ENCODE peak calls at places on chromosomes 13 and 19, in five cellular contexts. L is uterus; O is H9; F is cardiac muscle cell; E is CD8-positive, alpha-beta T cell. B is an unnamed sample.

GRCh38 chr19:14318873-14319272 is 62.4 kb upstream of the ADGRE5 start:
- DNase-seq in O (peak; percentile 76), F (peak; percentile 60), E (no peak), L (no peak), B (peak; percentile 50)

GRCh38 chr19:6743071-6743470 is 3.6 kb downstream of the TRIP10 start:
- DNase-seq in E (no peak), F (no peak), L (no peak), O (no peak), B (no peak)

GRCh38 chr13:67052550-67053237 is 177.4 kb downstream of the PCDH9 start:
- DNase-seq in L (no peak), F (peak; percentile 6), E (no peak), O (no peak), B (no peak)

GRCh38 chr19:5592531-5592930 is 24.8 kb upstream of the TINCR start:
- DNase-seq in O (no peak), E (no peak), L (no peak), F (no peak), B (no peak)

GRCh38 chr13:36362251-36362650 is 16.1 kb upstream of the SPART start:
- DNase-seq in L (no peak), F (no peak), O (no peak), E (no peak), B (no peak)

GRCh38 chr13:42181381-42181953 is 90.5 kb upstream of the AKAP11 start:
- DNase-seq in F (peak; percentile 1), E (no peak), O (no peak), L (no peak), B (no peak)

GRCh38 chr13:67119481-67119883 is 110.7 kb downstream of the PCDH9 start:
- DNase-seq in E (no peak), O (no peak), L (no peak), F (no peak), B (no peak)

GRCh38 chr19:51573331-51573730 is 2.2 kb downstream of the ZNF175 start:
- DNase-seq in L (no peak), O (no peak), E (no peak), F (no peak), B (no peak)

GRCh38 chr13:31111136-31111535 is 50.6 kb downstream of the HSPH1 start:
- DNase-seq in F (no peak), E (no peak), L (no peak), O (no peak), B (no peak)

GRCh38 chr13:59452189-59452588 is 711.5 kb downstream of the DIAPH3 start:
- DNase-seq in E (no peak), L (no peak), O (no peak), F (no peak), B (peak; percentile 37)

GRCh38 chr19:1469936-1470863 is 8.8 kb downstream of the C19orf25 start:
- DNase-seq in E (peak; percentile 76), F (peak; percentile 48), O (peak; percentile 79), L (no peak), B (peak; percentile 93)

GRCh38 chr13:106847049-106847448 is 279.1 kb upstream of the ARGLU1 start:
- DNase-seq in O (no peak), L (no peak), E (no peak), F (no peak), B (no peak)

GRCh38 chr13:23159205-23159586 is 21.6 kb upstream of the SGCG start:
- DNase-seq in E (no peak), O (peak; percentile 76), L (no peak), F (peak; percentile 66), B (peak; percentile 23)

GRCh38 chr19:17830567-17831418 is 9.5 kb upstream of the INSL3 start:
- DNase-seq in O (peak; percentile 97), L (peak; percentile 55), F (peak; percentile 86), E (peak; percentile 33), B (peak; percentile 82)

GRCh38 chr13:52862358-52863206 is 14.1 kb upstream of the PCDH8 start:
- DNase-seq in L (no peak), E (no peak), O (peak; percentile 72), F (peak; percentile 42), B (no peak)

GRCh38 chr19:19386373-19386869 is 19.1 kb upstream of the GATAD2A start:
- DNase-seq in F (no peak), L (no peak), O (no peak), E (peak; percentile 22), B (no peak)

GRCh38 chr13:28564030-28564429 is 69.1 kb upstream of the FLT1 start:
- DNase-seq in L (no peak), O (no peak), F (no peak), E (no peak), B (no peak)

GRCh38 chr19:7658219-7658686 is 10.6 kb upstream of the RETN start:
- DNase-seq in F (no peak), L (no peak), O (no peak), E (peak; percentile 30), B (no peak)

GRCh38 chr13:79525458-79525857 is 44.5 kb downstream of the NDFIP2 start:
- DNase-seq in E (no peak), O (no peak), L (no peak), F (no peak), B (no peak)

GRCh38 chr19:50204811-50205675 is 1.6 kb downstream of the MYH14 start:
- DNase-seq in E (no peak), O (peak; percentile 96), L (no peak), F (peak; percentile 52), B (no peak)

GRCh38 chr13:49859568-49859967 is 67.1 kb upstream of the KPNA3 start:
- DNase-seq in O (no peak), E (no peak), F (no peak), L (no peak), B (no peak)

GRCh38 chr13:72622546-72622945 is 104.9 kb downstream of the MZT1 start:
- DNase-seq in F (no peak), E (no peak), L (no peak), O (no peak), B (no peak)

GRCh38 chr13:39876258-39876657 is 220.8 kb downstream of the COG6 start:
- DNase-seq in F (no peak), E (no peak), O (no peak), L (peak; percentile 32), B (no peak)

GRCh38 chr13:47294691-47295090 is 397.8 kb upstream of the HTR2A start:
- DNase-seq in O (no peak), L (no peak), F (no peak), E (no peak), B (no peak)

GRCh38 chr19:56663931-56664500 is 7.5 kb downstream of the ZNF835 start:
- DNase-seq in L (no peak), O (no peak), E (no peak), F (no peak), B (no peak)

GRCh38 chr19:2627855-2628254 is 74.6 kb downstream of the GNG7 start:
- DNase-seq in E (no peak), F (no peak), L (no peak), O (no peak), B (no peak)

GRCh38 chr13:113528798-113529180 is 38.3 kb upstream of the DCUN1D2 start:
- DNase-seq in O (no peak), F (peak; percentile 67), E (no peak), L (no peak), B (peak; percentile 7)

GRCh38 chr13:91045351-91046034 is 302.0 kb upstream of the MIR17HG start:
- DNase-seq in L (no peak), F (peak; percentile 16), E (no peak), O (no peak), B (peak; percentile 30)

GRCh38 chr13:75186384-75186783 is 295.6 kb downstream of the TBC1D4 start:
- DNase-seq in F (no peak), L (no peak), O (no peak), E (no peak), B (no peak)

GRCh38 chr13:75458696-75459422 is 23.1 kb downstream of the TBC1D4 start:
- DNase-seq in O (peak; percentile 50), E (no peak), L (no peak), F (no peak), B (no peak)

GRCh38 chr13:28755546-28755870 is 36.7 kb upstream of the SLC46A3 start:
- DNase-seq in O (no peak), E (no peak), F (no peak), L (no peak), B (no peak)

GRCh38 chr19:7771072-7771471 is 8.0 kb downstream of the CLEC4M start:
- DNase-seq in O (no peak), E (no peak), F (no peak), L (no peak), B (no peak)

GRCh38 chr19:3407556-3408516 is 41.5 kb downstream of the NFIC start:
- DNase-seq in L (peak; percentile 65), E (no peak), O (no peak), F (no peak), B (no peak)

DNA sequence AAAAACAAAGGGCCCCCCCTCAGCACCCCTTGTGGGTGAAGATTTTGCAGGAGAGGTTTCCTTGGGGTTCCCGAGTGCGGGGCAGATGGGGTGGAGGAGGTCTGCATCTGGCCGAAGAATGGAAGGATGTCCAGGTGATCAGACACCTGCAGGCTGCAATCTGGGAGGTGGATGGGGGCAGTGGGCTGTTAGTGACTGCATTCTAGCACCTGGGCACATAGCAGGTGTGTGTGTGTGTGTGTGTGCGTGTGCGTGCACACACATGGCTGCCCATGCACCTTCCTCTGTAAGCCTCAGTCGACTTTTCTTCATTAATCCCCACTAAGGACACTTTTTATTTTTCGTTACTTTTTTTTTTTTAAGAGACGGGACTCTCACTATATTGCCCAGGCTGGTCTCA is 460 bp downstream of the MAG start:
- DNase-seq in E (no peak), L (no peak), F (no peak), O (no peak), B (no peak)
- H3K27me3 ChIP-seq in E (no peaks in the 10 kb centered on the region), L (no peaks in the 10 kb centered on the region), F (no peaks in the 10 kb centered on the region), O (no peaks in the 10 kb centered on the region), B (no peaks in the 10 kb centered on the region)

DNA sequence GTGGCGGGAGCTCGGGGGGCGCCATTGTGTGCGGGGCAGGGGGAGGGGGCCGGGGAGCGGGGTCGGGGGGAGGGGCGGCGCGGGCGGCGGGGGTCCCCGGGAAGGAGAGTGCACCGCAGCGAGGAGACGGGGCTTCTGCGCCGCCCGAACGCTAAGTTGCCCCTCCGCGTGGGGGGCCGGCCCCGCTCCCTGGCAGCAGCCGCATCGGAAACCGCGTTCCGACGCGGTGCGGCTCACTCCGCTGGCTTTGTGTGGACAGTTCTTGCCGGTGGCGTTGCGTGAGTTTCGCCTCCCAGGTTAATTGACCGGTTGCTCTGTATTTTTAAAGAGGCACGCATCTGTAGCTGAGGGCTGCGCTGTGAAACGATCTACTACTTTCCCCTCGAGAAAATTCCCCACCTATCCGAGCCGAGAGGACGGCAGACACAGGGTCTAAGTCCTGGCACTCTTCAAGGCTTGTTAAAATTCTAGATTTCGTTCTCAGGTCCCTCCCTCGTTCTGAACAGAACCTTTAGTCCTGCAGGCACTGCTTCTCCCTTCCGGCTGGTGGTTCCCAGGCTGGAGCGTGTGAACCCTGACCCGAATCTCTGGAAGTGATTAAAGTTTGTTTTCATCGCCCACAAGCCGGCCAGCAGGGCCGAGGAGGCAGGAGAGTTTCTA is 861 bp downstream of the ARHGEF7 start:
- DNase-seq in L (peak; percentile 73), F (peak; percentile 48), E (no peak), O (no peak), B (no peak)
- TF ChIP-seq CTCF in L (no peak), F (no peak), E (no peak), O (no peak), B (no peak)

GRCh38 chr13:44352202-44352601 is 21.4 kb upstream of the SERP2 start:
- DNase-seq in O (no peak), E (no peak), L (no peak), F (no peak), B (no peak)
- H3K27ac ChIP-seq in O (no peak overlapping the region), E (no peak overlapping the region), L (no peak overlapping the region), F (no peak overlapping the region), B (no peak overlapping the region)

DNA sequence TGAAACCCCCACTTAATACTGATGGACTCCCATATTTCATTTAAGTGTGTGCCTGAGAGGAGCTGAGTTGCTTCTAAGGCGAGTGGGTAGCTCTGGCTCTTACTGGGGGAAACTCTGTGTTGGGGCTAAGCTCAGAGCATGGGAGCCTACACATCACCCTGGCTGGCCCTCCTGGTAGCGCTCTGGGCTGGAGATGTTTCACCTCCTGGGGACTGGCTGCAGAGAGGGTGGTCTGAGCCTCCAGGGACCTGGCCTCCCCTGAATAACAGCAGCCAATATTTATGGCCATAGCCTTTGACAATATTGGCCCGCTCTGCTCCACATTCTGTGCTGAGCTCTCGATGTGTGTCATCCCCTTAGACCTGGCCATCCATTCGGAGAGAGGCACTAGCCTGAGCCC is 316.5 kb downstream of the ZNF536 start:
- DNase-seq in F (no peak), L (no peak), E (no peak), O (no peak), B (no peak)
- H3K27me3 ChIP-seq in F (peaks cover 88% of the 10 kb centered on the region), L (no peaks in the 10 kb centered on the region), E (no peaks in the 10 kb centered on the region), O (no peaks in the 10 kb centered on the region), B (no peaks in the 10 kb centered on the region)